ENCODE peak calls at places on chromosome 7, in eight cellular contexts. E is NCI-H524; Q is body of pancreas; Z is DMS153; V is hippocampal formation; G is activated CD8-positive, alpha-beta memory T cell treated with anti-CD3 and anti-CD28 coated beads for 24 hours; C is pulmonary artery endothelial cell; D is NCI-H1694 treated with DMSO at 0.1 percent for 48 hours. P is an unnamed sample.

GRCh38 chr7:92880212-92881090 is 44.1 kb upstream of the CDK6 start:
- DNase-seq in Q (no peak), C (no peak), G (no peak), D (no peak), V (peak; percentile 5), Z (no peak), E (peak; percentile 56), P (peak; percentile 19)

GRCh38 chr7:46637793-46638735 is 717.0 kb upstream of the IGFBP3 start:
- DNase-seq in E (no peak), Z (no peak), D (no peak), Q (no peak), V (no peak), G (no peak), C (no peak), P (no peak)

GRCh38 chr7:115678049-115678982 is 352.2 kb downstream of the TFEC start:
- DNase-seq in G (no peak), Q (peak; percentile 56), Z (peak; percentile 41), D (peak; percentile 75), E (no peak), C (no peak), V (no peak), P (peak; percentile 30)

GRCh38 chr7:50565977-50566376 is 772 bp upstream of the DDC start:
- DNase-seq in Q (no peak), C (no peak), E (no peak), V (no peak), Z (no peak), G (no peak), D (no peak), P (no peak)

GRCh38 chr7:46559194-46559576 is 638.1 kb upstream of the IGFBP3 start:
- DNase-seq in G (no peak), D (no peak), E (no peak), C (no peak), Q (no peak), V (no peak), Z (no peak), P (no peak)

GRCh38 chr7:44244282-44244681 is 43.5 kb downstream of the YKT6 start:
- DNase-seq in C (no peak), V (no peak), E (peak; percentile 54), Z (no peak), Q (no peak), G (peak; percentile 75), D (no peak), P (no peak)

GRCh38 chr7:132134814-132135445 is 441.3 kb downstream of the PLXNA4 start:
- DNase-seq in C (no peak), Q (no peak), E (no peak), D (no peak), V (no peak), G (no peak), Z (no peak), P (no peak)

GRCh38 chr7:132407764-132408163 is 168.5 kb downstream of the PLXNA4 start:
- DNase-seq in Z (no peak), Q (no peak), E (no peak), G (no peak), C (no peak), V (no peak), D (no peak), P (no peak)

GRCh38 chr7:127710635-127711034 is 58.6 kb downstream of the SND1 start:
- DNase-seq in E (peak; percentile 43), V (no peak), D (no peak), Z (no peak), C (no peak), G (no peak), Q (no peak), P (no peak)

GRCh38 chr7:30321992-30322637 is 37.7 kb downstream of the ZNRF2 start:
- DNase-seq in C (no peak), Q (no peak), D (peak; percentile 36), V (no peak), G (no peak), E (no peak), Z (no peak), P (no peak)

GRCh38 chr7:133829336-133829897 is 297.7 kb upstream of the LRGUK start:
- DNase-seq in Z (no peak), C (no peak), E (no peak), Q (no peak), D (no peak), V (no peak), G (no peak), P (no peak)

GRCh38 chr7:92647652-92648051 is 57.5 kb upstream of the FAM133B start:
- DNase-seq in G (no peak), Q (no peak), E (no peak), C (no peak), Z (no peak), D (no peak), V (peak; percentile 9), P (no peak)

GRCh38 chr7:44378744-44379143 is 53.4 kb upstream of the CAMK2B start:
- DNase-seq in V (no peak), C (peak; percentile 74), D (no peak), G (peak; percentile 15), E (no peak), Z (no peak), Q (no peak), P (no peak)

GRCh38 chr7:120833551-120833950 is 24.4 kb downstream of the TSPAN12 start:
- DNase-seq in D (peak; percentile 83), Q (no peak), Z (peak; percentile 89), V (no peak), C (no peak), E (no peak), G (no peak), P (no peak)

GRCh38 chr7:98418636-98419315 is 17.9 kb upstream of the BAIAP2L1 start:
- DNase-seq in C (peak; percentile 73), D (no peak), G (no peak), Z (peak; percentile 32), V (no peak), E (no peak), Q (peak; percentile 97), P (peak; percentile 95)

GRCh38 chr7:157485361-157485831 is 148.6 kb downstream of the DNAJB6 start:
- DNase-seq in G (peak; percentile 52), C (no peak), Q (no peak), V (no peak), Z (no peak), D (no peak), E (no peak), P (no peak)

GRCh38 chr7:41415473-41416207 is 287.2 kb downstream of the INHBA start:
- DNase-seq in E (no peak), Q (no peak), D (no peak), V (no peak), Z (no peak), G (no peak), C (no peak), P (peak; percentile 8)

GRCh38 chr7:66921918-66922486 is 977 bp downstream of the TMEM248 start:
- DNase-seq in Q (no peak), E (no peak), V (no peak), G (peak; percentile 59), C (no peak), D (no peak), Z (no peak), P (peak; percentile 38)

GRCh38 chr7:24052572-24053223 is 231.3 kb upstream of the NPY start:
- DNase-seq in Q (no peak), Z (peak; percentile 63), G (no peak), V (no peak), C (no peak), D (no peak), E (no peak), P (no peak)

GRCh38 chr7:131007439-131008330 is 273.7 kb upstream of the KLF14 start:
- DNase-seq in C (peak; percentile 35), Q (peak; percentile 61), G (peak; percentile 74), Z (peak; percentile 77), V (no peak), E (peak; percentile 61), D (no peak), P (peak; percentile 87)

GRCh38 chr7:88429382-88429781 is 122.7 kb upstream of the STEAP4 start:
- DNase-seq in G (no peak), Q (no peak), V (no peak), Z (no peak), E (no peak), D (no peak), C (no peak), P (no peak)

GRCh38 chr7:36045830-36046341 is 107.2 kb upstream of the EEPD1 start:
- DNase-seq in V (no peak), D (no peak), Z (no peak), G (no peak), E (peak; percentile 98), Q (no peak), C (no peak), P (no peak)

GRCh38 chr7:75646551-75647102 is 92.1 kb downstream of the HIP1 start:
- DNase-seq in V (no peak), C (no peak), Q (no peak), D (no peak), G (no peak), E (peak; percentile 51), Z (no peak), P (no peak)

GRCh38 chr7:101815826-101816488 is 1.5 kb upstream of the CUX1 start:
- DNase-seq in G (peak; percentile 87), C (peak; percentile 40), E (peak; percentile 78), V (peak; percentile 64), Z (peak; percentile 75), D (peak; percentile 68), Q (peak; percentile 81), P (peak; percentile 92)

P was measured in hepatocyte.